ENCODE peak calls at places on chromosome 13, in four cellular contexts. B, J, X and Q are unnamed samples.

GRCh38 chr13:26663801-26664200 is 96.8 kb downstream of the GPR12 start:
- DNase-seq in B (no peak), J (no peak), X (no peak), Q (no peak)

GRCh38 chr13:109784590-109785140 is 1.7 kb downstream of the IRS2 start:
- DNase-seq in B (peak), J (peak), X (peak), Q (peak)

GRCh38 chr13:75410207-75410606 is 71.8 kb downstream of the TBC1D4 start:
- DNase-seq in B (no peak), J (no peak), X (no peak), Q (peak)

GRCh38 chr13:61470801-61471200 is 55.2 kb upstream of the PCDH20 start:
- DNase-seq in B (no peak), J (no peak), X (no peak), Q (no peak)

GRCh38 chr13:98517576-98518310 is 59.2 kb downstream of the STK24 start:
- DNase-seq in B (no peak), J (no peak), X (no peak), Q (no peak)

GRCh38 chr13:110359840-110360301 is 52.8 kb downstream of the COL4A2 start:
- DNase-seq in B (no peak), J (peak), X (no peak), Q (peak)

GRCh38 chr13:103033999-103034398 is 32.2 kb downstream of the SLC10A2 start:
- DNase-seq in B (no peak), J (no peak), X (no peak), Q (no peak)

GRCh38 chr13:26457212-26457611 is 100.3 kb upstream of the WASF3 start:
- DNase-seq in B (no peak), J (no peak), X (no peak), Q (no peak)

GRCh38 chr13:77580748-77581147 is 45.2 kb downstream of the SCEL start:
- DNase-seq in B (no peak), J (no peak), X (no peak), Q (no peak)

GRCh38 chr13:24053505-24054251 is 106.8 kb upstream of the SPATA13 start:
- DNase-seq in B (no peak), J (peak), X (peak), Q (peak)

GRCh38 chr13:26941345-26942174 is 181.0 kb upstream of the GPR12 start:
- DNase-seq in B (no peak), J (peak), X (no peak), Q (peak)

GRCh38 chr13:31982540-31982939 is 49.0 kb upstream of the FRY start:
- DNase-seq in B (peak), J (peak), X (peak), Q (peak)

GRCh38 chr13:107067381-107067780 is 499.4 kb upstream of the ARGLU1 start:
- DNase-seq in B (no peak), J (no peak), X (no peak), Q (no peak)

DNA sequence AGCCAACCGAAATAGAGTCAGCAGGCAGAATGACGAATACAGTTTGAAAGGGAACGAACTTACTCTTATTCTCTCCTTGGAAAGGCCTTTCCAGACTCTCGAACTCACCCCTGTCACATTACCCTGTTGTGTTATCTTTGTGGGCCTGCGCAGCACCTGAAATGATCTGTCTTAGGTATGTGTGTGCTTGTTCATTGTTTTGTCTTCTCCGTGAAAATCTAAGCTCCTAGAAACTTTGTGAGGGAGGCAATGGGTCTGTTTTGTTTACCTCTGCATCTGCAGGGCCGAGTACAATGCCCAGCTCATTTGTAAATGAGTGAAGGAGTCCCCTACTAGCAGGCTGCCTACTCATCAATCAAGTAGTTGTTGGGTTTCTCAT is 19.6 kb downstream of the HMGB1 start:
- DNase-seq in B (no peak), J (no peak), X (no peak), Q (peak)
- H3K4me3 ChIP-seq in B (no peak), J (no peak), X (peak), Q (peak)

GRCh38 chr13:51006067-51006800 is 96.6 kb downstream of the RNASEH2B start:
- DNase-seq in B (no peak), J (peak), X (no peak), Q (peak)
- H3K27ac ChIP-seq in B (peak), J (no peak), X (no peak), Q (no peak)

DNA sequence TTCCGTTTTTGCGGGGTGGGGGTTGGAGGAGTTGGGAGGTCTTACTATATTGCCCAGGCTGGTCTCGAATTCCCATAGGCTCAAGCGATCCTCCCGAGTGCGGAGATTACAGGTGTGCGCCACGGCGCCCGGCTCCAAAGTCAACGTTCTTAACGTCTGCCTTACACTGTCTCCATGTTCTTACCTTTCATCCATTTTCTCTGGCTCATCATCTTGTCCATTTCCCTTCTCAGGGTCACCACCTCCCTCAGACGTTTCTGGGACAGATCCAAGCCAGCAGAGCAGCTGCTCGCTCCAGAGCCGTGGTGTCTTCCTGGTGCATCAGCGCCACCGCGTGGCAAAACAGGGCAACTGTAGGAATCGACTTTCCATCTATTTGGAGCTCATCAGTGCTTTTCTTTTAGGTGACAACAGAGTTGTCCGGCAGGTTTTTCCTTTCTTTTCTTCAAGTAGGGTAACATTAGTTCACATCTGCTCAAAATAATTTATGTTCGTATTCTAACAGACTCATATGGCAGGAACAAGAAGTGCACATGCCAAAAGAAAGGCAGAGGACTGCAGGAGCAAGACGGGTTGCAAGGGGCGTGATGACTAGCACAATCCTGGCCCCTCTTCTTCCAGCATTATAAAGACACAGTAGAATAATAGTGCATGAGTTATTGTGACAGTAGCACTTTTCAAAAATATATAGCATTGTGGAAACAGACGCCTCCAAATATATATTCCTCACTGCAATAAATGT is 103.1 kb upstream of the ABCC4 start:
- DNase-seq in B (peak), J (peak), X (peak), Q (peak)
- H3K4me3 ChIP-seq in B (peak), J (peak), X (peak), Q (peak)

GRCh38 chr13:46134961-46135522 is 30.2 kb upstream of the CPB2 start:
- DNase-seq in B (no peak), J (no peak), X (no peak), Q (no peak)

GRCh38 chr13:46136688-46137087 is 31.9 kb upstream of the CPB2 start:
- DNase-seq in B (no peak), J (no peak), X (no peak), Q (no peak)

GRCh38 chr13:46132109-46132508 is 27.3 kb upstream of the CPB2 start:
- DNase-seq in B (no peak), J (no peak), X (no peak), Q (no peak)

GRCh38 chr13:46131705-46132104 is 26.9 kb upstream of the CPB2 start:
- DNase-seq in B (no peak), J (no peak), X (no peak), Q (no peak)

GRCh38 chr13:46134494-46134893 is 29.7 kb upstream of the CPB2 start:
- DNase-seq in B (no peak), J (no peak), X (no peak), Q (no peak)
- H3K27ac ChIP-seq in B (no peak), J (no peak), X (no peak), Q (no peak)

DNA sequence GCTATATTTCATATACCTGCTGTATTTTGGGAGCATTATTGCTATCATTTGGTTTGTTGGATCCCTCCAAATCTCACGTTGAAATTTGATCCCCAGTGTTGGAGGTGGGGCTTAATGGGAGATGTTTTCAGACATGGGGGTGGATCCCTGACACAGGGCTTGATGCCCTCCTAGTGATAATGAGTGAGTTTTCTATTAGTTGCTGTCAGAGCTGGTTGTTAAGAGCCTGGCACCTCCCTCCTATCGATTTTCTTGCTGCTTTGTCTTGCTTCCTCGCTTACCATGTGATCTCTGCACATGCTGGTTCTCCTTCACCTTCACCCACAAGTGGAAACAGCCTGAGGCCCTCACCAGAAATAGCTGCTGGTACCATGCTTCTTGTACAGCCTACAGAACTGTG is 259.9 kb upstream of the STARD13 start:
- DNase-seq in B (no peak), J (no peak), X (no peak), Q (no peak)
- H3K4me3 ChIP-seq in B (no peak), J (no peak), X (no peak), Q (no peak)

GRCh38 chr13:43799191-43799590 is 12.4 kb upstream of the ENOX1 start:
- DNase-seq in B (no peak), J (no peak), X (no peak), Q (no peak)
- H3K27ac ChIP-seq in B (no peak), J (no peak), X (no peak), Q (no peak)